ENCODE peak calls at places on chromosomes 16 and 17, in six cellular contexts. Z, E, W, D, A and U are unnamed samples.

GRCh38 chr16:56851671-56852400 is 13.2 kb upstream of the SLC12A3 start:
- DNase-seq in Z (no peak), E (no peak), W (peak; percentile 48), D (no peak), A (no peak), U (no peak)

GRCh38 chr17:56034120-56034757 is 119.0 kb upstream of the ANKFN1 start:
- DNase-seq in Z (no peak), E (no peak), W (no peak), D (no peak), A (no peak), U (no peak)

GRCh38 chr17:40883031-40883430 is 2.0 kb downstream of the KRT20 start:
- DNase-seq in Z (no peak), E (no peak), W (no peak), D (no peak), A (no peak), U (no peak)

GRCh38 chr16:24423332-24423731 is 116.0 kb upstream of the RBBP6 start:
- DNase-seq in Z (no peak), E (no peak), W (no peak), D (no peak), A (no peak), U (no peak)

GRCh38 chr17:52158450-52159042 is at the start of gene CA10:
- DNase-seq in Z (no peak), E (peak; percentile 73), W (no peak), D (no peak), A (peak; percentile 20), U (no peak)

GRCh38 chr17:72587773-72588511 is 467.1 kb downstream of the SOX9 start:
- DNase-seq in Z (peak; percentile 59), E (peak; percentile 86), W (no peak), D (no peak), A (no peak), U (no peak)

GRCh38 chr16:81279375-81279774 is 35.4 kb upstream of the GAN start:
- DNase-seq in Z (no peak), E (no peak), W (no peak), D (no peak), A (no peak), U (no peak)

GRCh38 chr17:80598813-80599545 is 54.3 kb downstream of the RPTOR start:
- DNase-seq in Z (no peak), E (peak; percentile 75), W (no peak), D (no peak), A (no peak), U (no peak)

GRCh38 chr17:3032258-3033247 is 30.9 kb downstream of the OR1D5 start:
- DNase-seq in Z (no peak), E (no peak), W (no peak), D (no peak), A (no peak), U (no peak)